ENCODE peak calls at places on chromosomes 7 and 10, in seven cellular contexts. One of them, this sample, is unnamed.
A peak's percentile ranks its signal among the peaks of the same experiment; 100 is the strongest.

GRCh38 chr10:14325325-14325955 is 5.3 kb downstream of the FRMD4A start:
- DNase-seq in activated T-helper 1 cell treated with Interleukin-2 at 50 U/mL for 16 hours: peak; percentile 3
- DNase-seq in AG04449: no peak
- DNase-seq in lung microvascular endothelial cell: peak; percentile 15
- DNase-seq in right lobe of liver: peak; percentile 66
- DNase-seq in NCI-H1092: no peak
- DNase-seq in NCI-H460: peak; percentile 23
- DNase-seq in this sample: peak; percentile 55

GRCh38 chr10:9035355-9035754 is 980.9 kb downstream of the GATA3 start:
- DNase-seq in activated T-helper 1 cell treated with Interleukin-2 at 50 U/mL for 16 hours: no peak
- DNase-seq in AG04449: no peak
- DNase-seq in lung microvascular endothelial cell: no peak
- DNase-seq in right lobe of liver: no peak
- DNase-seq in NCI-H1092: no peak
- DNase-seq in NCI-H460: no peak
- DNase-seq in this sample: no peak

GRCh38 chr10:33276282-33276923 is 58.1 kb downstream of the NRP1 start:
- DNase-seq in activated T-helper 1 cell treated with Interleukin-2 at 50 U/mL for 16 hours: no peak
- DNase-seq in AG04449: no peak
- DNase-seq in lung microvascular endothelial cell: no peak
- DNase-seq in right lobe of liver: no peak
- DNase-seq in NCI-H1092: no peak
- DNase-seq in NCI-H460: no peak
- DNase-seq in this sample: no peak

GRCh38 chr10:33015798-33016547 is 57.9 kb upstream of the ITGB1 start:
- DNase-seq in activated T-helper 1 cell treated with Interleukin-2 at 50 U/mL for 16 hours: no peak
- DNase-seq in AG04449: no peak
- DNase-seq in lung microvascular endothelial cell: no peak
- DNase-seq in right lobe of liver: no peak
- DNase-seq in NCI-H1092: no peak
- DNase-seq in NCI-H460: no peak
- DNase-seq in this sample: no peak

GRCh38 chr7:130735273-130735716 is 1.3 kb upstream of the KLF14 start:
- DNase-seq in activated T-helper 1 cell treated with Interleukin-2 at 50 U/mL for 16 hours: no peak
- DNase-seq in AG04449: no peak
- DNase-seq in lung microvascular endothelial cell: no peak
- DNase-seq in right lobe of liver: no peak
- DNase-seq in NCI-H1092: no peak
- DNase-seq in NCI-H460: no peak
- DNase-seq in this sample: no peak

GRCh38 chr7:5488286-5488878 is 64.7 kb upstream of the TNRC18 start:
- DNase-seq in activated T-helper 1 cell treated with Interleukin-2 at 50 U/mL for 16 hours: no peak
- DNase-seq in AG04449: no peak
- DNase-seq in lung microvascular endothelial cell: no peak
- DNase-seq in right lobe of liver: no peak
- DNase-seq in NCI-H1092: no peak
- DNase-seq in NCI-H460: no peak
- DNase-seq in this sample: no peak

GRCh38 chr7:767580-767940 is 40.5 kb upstream of the PRKAR1B start:
- DNase-seq in activated T-helper 1 cell treated with Interleukin-2 at 50 U/mL for 16 hours: no peak
- DNase-seq in AG04449: no peak
- DNase-seq in lung microvascular endothelial cell: peak; percentile 83
- DNase-seq in right lobe of liver: no peak
- DNase-seq in NCI-H1092: peak; percentile 97
- DNase-seq in NCI-H460: no peak
- DNase-seq in this sample: no peak

GRCh38 chr10:132514841-132515521 is 22.6 kb upstream of the INPP5A start:
- DNase-seq in activated T-helper 1 cell treated with Interleukin-2 at 50 U/mL for 16 hours: no peak
- DNase-seq in AG04449: no peak
- DNase-seq in lung microvascular endothelial cell: no peak
- DNase-seq in right lobe of liver: no peak
- DNase-seq in NCI-H1092: no peak
- DNase-seq in NCI-H460: no peak
- DNase-seq in this sample: peak; percentile 74

GRCh38 chr7:24283900-24284698 is at the start of gene NPY:
- DNase-seq in activated T-helper 1 cell treated with Interleukin-2 at 50 U/mL for 16 hours: no peak
- DNase-seq in AG04449: no peak
- DNase-seq in lung microvascular endothelial cell: no peak
- DNase-seq in right lobe of liver: no peak
- DNase-seq in NCI-H1092: no peak
- DNase-seq in NCI-H460: no peak
- DNase-seq in this sample: no peak

This sample was measured in aorta.